ENCODE peak calls at places on chromosome 19, in seven cellular contexts. C is H9, O is H1, M is mesenchymal stem cell, F is neuronal stem cell, W is IMR-90, X is trophoblast cell. Z is an unnamed sample.

GRCh38 chr19:52923782-52924593 is 760 bp upstream of the ZNF888 start:
- DNase-seq in C (peak; percentile 79), M (peak; percentile 28), W (no peak), F (no peak), X (peak; percentile 78), O (no peak), Z (peak; percentile 83)

GRCh38 chr19:16836115-16836905 is 7.1 kb downstream of the SIN3B start:
- DNase-seq in F (no peak), X (peak; percentile 11), C (no peak), W (peak; percentile 39), M (no peak), O (no peak), Z (no peak)

GRCh38 chr19:15276620-15277019 is 44.4 kb upstream of the EPHX3 start:
- DNase-seq in F (no peak), X (peak; percentile 45), C (no peak), W (no peak), O (no peak), M (no peak), Z (no peak)

GRCh38 chr19:3196933-3197205 is 11.1 kb downstream of the NCLN start:
- DNase-seq in M (no peak), W (no peak), F (no peak), X (no peak), C (no peak), O (no peak), Z (no peak)

GRCh38 chr19:19371056-19371455 is 34.4 kb upstream of the GATAD2A start:
- DNase-seq in W (no peak), M (no peak), X (peak; percentile 70), F (no peak), O (no peak), C (no peak), Z (no peak)

GRCh38 chr19:18762125-18763023 is 28.7 kb downstream of the COMP start:
- DNase-seq in M (no peak), F (no peak), X (no peak), W (no peak), C (no peak), O (no peak), Z (peak; percentile 24)

GRCh38 chr19:6772028-6772865 is at the start of gene VAV1:
- DNase-seq in O (no peak), C (peak; percentile 46), W (no peak), M (no peak), X (peak; percentile 30), F (no peak), Z (no peak)

GRCh38 chr19:49468746-49469447 is 5.1 kb upstream of the FLT3LG start:
- DNase-seq in O (no peak), W (no peak), X (peak; percentile 60), F (no peak), C (peak; percentile 94), M (peak; percentile 17), Z (peak; percentile 95)

GRCh38 chr19:576768-577438 is 4.5 kb downstream of the BSG start:
- DNase-seq in W (no peak), M (no peak), O (no peak), X (no peak), F (no peak), C (no peak), Z (no peak)

GRCh38 chr19:7507884-7508283 is 8.0 kb upstream of the ZNF358 start:
- DNase-seq in F (no peak), W (peak; percentile 80), X (peak; percentile 72), C (peak; percentile 97), O (peak; percentile 60), M (peak; percentile 94), Z (peak; percentile 85)

GRCh38 chr19:8005534-8006256 is at the start of gene ELAVL1:
- DNase-seq in C (peak; percentile 90), W (peak; percentile 85), M (peak; percentile 88), X (peak; percentile 96), F (peak; percentile 92), O (peak; percentile 53), Z (peak; percentile 94)

GRCh38 chr19:437027-437426 is 23.8 kb downstream of the SHC2 start:
- DNase-seq in W (no peak), X (no peak), F (no peak), C (no peak), M (no peak), O (no peak), Z (no peak)

GRCh38 chr19:7489609-7490044 is 792 bp upstream of the PEX11G start:
- DNase-seq in C (no peak), X (no peak), O (no peak), M (no peak), F (no peak), W (no peak), Z (peak; percentile 21)

GRCh38 chr19:42081584-42082258 is 5.8 kb downstream of the ZNF574 start:
- DNase-seq in W (peak; percentile 65), M (peak; percentile 69), F (no peak), C (no peak), O (no peak), X (peak; percentile 59), Z (peak; percentile 50)

GRCh38 chr19:58380037-58380735 is 644 bp downstream of the ZNF837 start:
- DNase-seq in M (no peak), F (no peak), O (no peak), W (no peak), C (no peak), X (peak; percentile 10), Z (no peak)

GRCh38 chr19:48547722-48548121 is 4.2 kb upstream of the SULT2B1 start:
- DNase-seq in M (no peak), W (no peak), C (no peak), O (no peak), F (no peak), X (no peak), Z (no peak)

GRCh38 chr19:47035127-47035494 is 13.3 kb downstream of the TMEM160 start:
- DNase-seq in X (no peak), M (no peak), F (no peak), C (peak; percentile 73), O (no peak), W (no peak), Z (peak; percentile 59)

GRCh38 chr19:27776524-27776923 is 1436.4 kb downstream of the UQCRFS1 start:
- DNase-seq in M (no peak), W (no peak), C (peak; percentile 4), X (no peak), O (no peak), F (no peak), Z (no peak)

GRCh38 chr19:16381756-16382401 is 57.3 kb downstream of the KLF2 start:
- DNase-seq in W (no peak), M (no peak), C (no peak), X (no peak), O (no peak), F (no peak), Z (no peak)

GRCh38 chr19:33891773-33892172 is 95.1 kb downstream of the KCTD15 start:
- DNase-seq in C (no peak), M (no peak), F (no peak), W (no peak), X (no peak), O (no peak), Z (no peak)
- H4K8ac ChIP-seq in C (no peak overlapping the region), M (no peak overlapping the region), F (no peak overlapping the region), W (no peak overlapping the region), X (no peak overlapping the region), O (no peak overlapping the region), Z (no peak overlapping the region)

DNA sequence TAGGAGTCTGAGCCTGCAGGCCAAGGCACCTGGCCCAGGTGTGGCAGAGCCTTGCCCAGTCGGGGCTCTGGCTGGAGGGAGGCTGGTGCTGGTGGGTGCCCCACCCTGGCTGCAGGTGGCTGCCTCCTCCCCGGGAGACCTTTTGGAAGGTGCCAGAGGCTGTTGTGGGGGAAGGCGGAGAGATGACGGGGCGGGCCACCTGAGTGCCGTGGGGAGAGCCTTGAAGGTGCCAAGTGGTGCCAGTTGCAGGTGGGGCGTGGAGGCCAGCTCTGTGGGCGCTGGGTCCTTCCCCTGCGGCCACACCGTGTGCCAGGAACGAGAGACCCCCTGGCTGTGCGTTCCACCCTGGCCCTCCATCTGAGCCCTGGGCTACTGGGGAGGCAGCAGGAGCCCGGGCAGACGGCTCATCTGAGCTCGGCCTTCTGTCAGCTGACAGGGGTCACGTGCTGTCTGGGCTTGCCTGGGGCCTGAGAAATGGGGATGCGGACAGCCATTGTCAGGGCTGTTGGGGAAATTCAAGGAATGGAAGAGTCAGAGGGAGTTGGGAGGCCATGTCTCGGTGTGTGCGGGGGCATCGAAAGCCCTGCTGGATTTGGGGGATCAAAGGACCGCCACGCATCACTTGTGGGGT is 20.9 kb downstream of the CEBPA start:
- DNase-seq in M (no peak), C (no peak), O (no peak), X (no peak), F (no peak), W (no peak), Z (no peak)
- H4K8ac ChIP-seq in M (no peak overlapping the region), C (no peak overlapping the region), O (peak overlapping the region; percentile 17), X (no peak overlapping the region), F (no peak overlapping the region), W (no peak overlapping the region), Z (no peak overlapping the region)

DNA sequence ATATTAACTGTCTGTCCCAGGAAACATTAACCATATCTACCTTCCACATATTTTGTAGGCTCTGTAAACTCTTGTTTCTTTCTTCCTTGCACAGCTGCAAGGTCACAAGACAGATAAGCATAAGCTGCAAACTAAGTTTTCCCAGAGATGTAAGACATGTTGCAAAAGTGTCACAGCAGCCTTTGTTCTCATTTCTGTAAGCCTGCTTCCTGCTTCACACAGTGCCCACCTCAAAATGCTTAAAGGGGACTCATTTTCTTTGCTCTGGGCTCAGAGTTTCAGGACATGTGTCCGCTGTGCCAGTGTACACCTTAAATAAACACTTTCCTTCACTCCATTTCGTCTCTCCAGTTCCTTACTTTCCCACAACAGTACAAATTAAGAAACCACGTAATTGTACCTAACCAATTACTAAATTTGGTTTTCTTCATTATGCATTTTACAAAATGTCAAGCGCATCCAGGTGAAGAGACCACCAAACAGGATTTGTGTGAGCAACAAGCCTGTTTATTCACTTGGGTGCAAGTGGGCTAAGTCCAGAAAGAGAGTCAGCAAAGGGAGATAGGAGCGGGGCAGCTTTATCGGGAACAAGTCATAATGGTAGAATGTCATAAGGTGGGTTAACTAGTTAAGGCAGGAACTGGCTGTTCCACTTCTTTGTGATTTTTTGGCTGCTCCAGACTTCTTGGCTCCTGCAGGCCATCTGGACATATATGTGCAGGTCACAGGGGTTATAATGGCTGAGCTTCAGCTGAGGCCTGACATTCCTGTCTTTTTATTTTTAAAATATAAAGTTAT is 12.7 kb upstream of the ZNF431 start:
- DNase-seq in C (no peak), F (no peak), O (no peak), X (peak; percentile 12), W (no peak), M (no peak), Z (no peak)
- H4K8ac ChIP-seq in C (no peak overlapping the region), F (no peak overlapping the region), O (no peak overlapping the region), X (peak overlapping the region; percentile 50), W (no peak overlapping the region), M (no peak overlapping the region), Z (no peak overlapping the region)

DNA sequence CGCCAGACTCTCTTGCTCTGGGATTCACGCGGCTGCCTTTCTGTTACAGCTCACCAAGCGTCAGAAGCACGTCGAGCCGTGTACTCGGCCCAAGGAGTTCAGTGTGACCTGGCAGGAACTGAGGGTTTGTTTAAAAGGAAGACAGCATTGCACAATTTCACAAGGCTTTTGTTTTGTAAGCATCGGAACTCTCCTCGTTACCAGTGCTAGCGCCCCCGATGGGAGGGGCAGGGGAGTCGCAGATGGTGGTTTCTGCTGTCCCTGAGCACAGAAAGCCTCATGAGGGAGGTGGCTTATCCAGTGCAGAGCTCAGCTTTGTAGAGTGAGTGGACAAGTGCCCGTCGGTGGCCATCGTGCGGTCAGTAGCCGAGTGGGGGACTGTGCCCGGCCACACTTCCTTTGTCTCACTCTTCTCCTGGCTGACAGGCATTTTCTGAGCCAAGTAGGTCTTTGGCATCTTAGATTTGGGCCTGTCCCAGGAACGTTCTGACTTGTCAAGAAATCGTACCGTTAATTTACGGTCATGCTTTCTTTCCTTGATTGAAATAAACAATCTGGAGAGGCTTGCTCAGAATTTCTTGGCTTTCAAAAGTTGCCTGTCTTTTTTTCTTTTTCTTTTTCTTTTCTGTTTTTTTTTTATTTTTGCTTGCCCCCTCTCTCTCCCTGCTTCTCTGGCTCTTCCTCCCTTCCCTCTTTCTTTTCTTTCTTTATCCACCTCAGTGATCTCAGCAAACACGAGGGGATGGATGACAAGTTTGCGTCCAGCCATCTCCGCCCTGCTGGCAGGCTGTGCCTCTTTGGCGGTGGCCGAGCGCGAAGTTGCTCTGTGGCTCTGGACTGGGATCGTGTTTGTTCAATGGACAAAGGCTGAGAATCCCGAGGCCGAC is 7.7 kb downstream of the KDM4B start:
- DNase-seq in F (no peak), C (peak; percentile 64), M (peak; percentile 99), W (peak; percentile 98), O (no peak), X (peak; percentile 91), Z (peak; percentile 82)
- H4K8ac ChIP-seq in F (no peak overlapping the region), C (no peak overlapping the region), M (peak overlapping the region; percentile 94), W (no peak overlapping the region), O (peak overlapping the region; percentile 57), X (peak overlapping the region; percentile 53), Z (no peak overlapping the region)